ENCODE peak calls at places on chromosome 18, in eight cellular contexts. One of them, this sample, is unnamed.
A peak's percentile ranks its signal among the peaks of the same experiment; 100 is the strongest.

GRCh38 chr18:59923539-59924196 is 23.9 kb downstream of the PMAIP1 start:
- DNase-seq in A549: no peak
- DNase-seq in left ventricle myocardium inferior: no peak
- DNase-seq in PC-3: no peak
- DNase-seq in tibial artery: no peak
- DNase-seq in transverse colon: no peak
- DNase-seq in Panc1: no peak
- DNase-seq in neuronal stem cell: no peak
- DNase-seq in this sample: no peak

GRCh38 chr18:3688682-3689081 is 238.7 kb downstream of the TGIF1 start:
- DNase-seq in A549: peak; percentile 83
- DNase-seq in left ventricle myocardium inferior: no peak
- DNase-seq in PC-3: peak; percentile 17
- DNase-seq in tibial artery: no peak
- DNase-seq in transverse colon: no peak
- DNase-seq in Panc1: no peak
- DNase-seq in neuronal stem cell: no peak
- DNase-seq in this sample: no peak

GRCh38 chr18:21853020-21853419 is 112.4 kb downstream of the MIB1 start:
- DNase-seq in A549: no peak
- DNase-seq in left ventricle myocardium inferior: no peak
- DNase-seq in PC-3: no peak
- DNase-seq in tibial artery: no peak
- DNase-seq in transverse colon: no peak
- DNase-seq in Panc1: no peak
- DNase-seq in neuronal stem cell: no peak
- DNase-seq in this sample: no peak

GRCh38 chr18:68969027-68969426 is 171.1 kb downstream of the CCDC102B start:
- DNase-seq in A549: no peak
- DNase-seq in left ventricle myocardium inferior: no peak
- DNase-seq in PC-3: no peak
- DNase-seq in tibial artery: no peak
- DNase-seq in transverse colon: no peak
- DNase-seq in Panc1: no peak
- DNase-seq in neuronal stem cell: no peak
- DNase-seq in this sample: no peak

GRCh38 chr18:79366177-79367094 is 29.3 kb upstream of the NFATC1 start:
- DNase-seq in A549: no peak
- DNase-seq in left ventricle myocardium inferior: no peak
- DNase-seq in PC-3: no peak
- DNase-seq in tibial artery: no peak
- DNase-seq in transverse colon: no peak
- DNase-seq in Panc1: no peak
- DNase-seq in neuronal stem cell: no peak
- DNase-seq in this sample: no peak

GRCh38 chr18:24321071-24321470 is 76.6 kb downstream of the OSBPL1A start:
- DNase-seq in A549: no peak
- DNase-seq in left ventricle myocardium inferior: no peak
- DNase-seq in PC-3: no peak
- DNase-seq in tibial artery: no peak
- DNase-seq in transverse colon: no peak
- DNase-seq in Panc1: no peak
- DNase-seq in neuronal stem cell: no peak
- DNase-seq in this sample: no peak

GRCh38 chr18:7452331-7452730 is 114.8 kb upstream of the PTPRM start:
- DNase-seq in A549: peak; percentile 43
- DNase-seq in left ventricle myocardium inferior: no peak
- DNase-seq in PC-3: peak; percentile 54
- DNase-seq in tibial artery: no peak
- DNase-seq in transverse colon: no peak
- DNase-seq in Panc1: no peak
- DNase-seq in neuronal stem cell: no peak
- DNase-seq in this sample: peak; percentile 50

GRCh38 chr18:22558945-22559385 is 141.2 kb upstream of the CTAGE1 start:
- DNase-seq in A549: peak; percentile 66
- DNase-seq in left ventricle myocardium inferior: peak; percentile 66
- DNase-seq in PC-3: peak; percentile 81
- DNase-seq in tibial artery: peak; percentile 86
- DNase-seq in transverse colon: peak; percentile 47
- DNase-seq in Panc1: no peak
- DNase-seq in neuronal stem cell: no peak
- DNase-seq in this sample: no peak

GRCh38 chr18:38022247-38022646 is 456.6 kb upstream of the CELF4 start:
- DNase-seq in A549: no peak
- DNase-seq in left ventricle myocardium inferior: no peak
- DNase-seq in PC-3: no peak
- DNase-seq in tibial artery: no peak
- DNase-seq in transverse colon: no peak
- DNase-seq in Panc1: no peak
- DNase-seq in neuronal stem cell: no peak
- DNase-seq in this sample: no peak

GRCh38 chr18:66558773-66559172 is 45.1 kb downstream of the CDH19 start:
- DNase-seq in A549: no peak
- DNase-seq in left ventricle myocardium inferior: no peak
- DNase-seq in PC-3: peak; percentile 67
- DNase-seq in tibial artery: no peak
- DNase-seq in transverse colon: no peak
- DNase-seq in Panc1: no peak
- DNase-seq in neuronal stem cell: no peak
- DNase-seq in this sample: no peak

GRCh38 chr18:35982404-35983114 is 10.1 kb downstream of the RMP24 start:
- DNase-seq in A549: no peak
- DNase-seq in left ventricle myocardium inferior: no peak
- DNase-seq in PC-3: no peak
- DNase-seq in tibial artery: no peak
- DNase-seq in transverse colon: no peak
- DNase-seq in Panc1: no peak
- DNase-seq in neuronal stem cell: no peak
- DNase-seq in this sample: no peak

GRCh38 chr18:7876354-7876753 is 309.2 kb downstream of the PTPRM start:
- DNase-seq in A549: no peak
- DNase-seq in left ventricle myocardium inferior: no peak
- DNase-seq in PC-3: no peak
- DNase-seq in tibial artery: no peak
- DNase-seq in transverse colon: no peak
- DNase-seq in Panc1: no peak
- DNase-seq in neuronal stem cell: no peak
- DNase-seq in this sample: no peak

GRCh38 chr18:59493019-59493418 is 134.0 kb upstream of the LMAN1 start:
- DNase-seq in A549: no peak
- DNase-seq in left ventricle myocardium inferior: no peak
- DNase-seq in PC-3: no peak
- DNase-seq in tibial artery: no peak
- DNase-seq in transverse colon: no peak
- DNase-seq in Panc1: no peak
- DNase-seq in neuronal stem cell: no peak
- DNase-seq in this sample: no peak

GRCh38 chr18:56445422-56445821 is 193.0 kb downstream of the TXNL1 start:
- DNase-seq in A549: no peak
- DNase-seq in left ventricle myocardium inferior: no peak
- DNase-seq in PC-3: no peak
- DNase-seq in tibial artery: no peak
- DNase-seq in transverse colon: no peak
- DNase-seq in Panc1: no peak
- DNase-seq in neuronal stem cell: no peak
- DNase-seq in this sample: no peak

GRCh38 chr18:72460210-72460680 is 83.9 kb downstream of the CBLN2 start:
- DNase-seq in A549: peak; percentile 24
- DNase-seq in left ventricle myocardium inferior: no peak
- DNase-seq in PC-3: peak; percentile 48
- DNase-seq in tibial artery: no peak
- DNase-seq in transverse colon: no peak
- DNase-seq in Panc1: no peak
- DNase-seq in neuronal stem cell: no peak
- DNase-seq in this sample: no peak
- H3K9me3 ChIP-seq in A549: peaks cover 3% of the 10 kb centered on the region
- H3K9me3 ChIP-seq in left ventricle myocardium inferior: peaks cover 6% of the 10 kb centered on the region
- H3K9me3 ChIP-seq in PC-3: no peaks in the 10 kb centered on the region
- H3K9me3 ChIP-seq in tibial artery: no peaks in the 10 kb centered on the region
- H3K9me3 ChIP-seq in transverse colon: no peaks in the 10 kb centered on the region
- H3K9me3 ChIP-seq in Panc1: no peaks in the 10 kb centered on the region
- H3K9me3 ChIP-seq in neuronal stem cell: no peaks in the 10 kb centered on the region
- H3K9me3 ChIP-seq in this sample: no peaks in the 10 kb centered on the region

GRCh38 chr18:13270279-13270911 is 51.8 kb downstream of the LDLRAD4 start:
- DNase-seq in A549: no peak
- DNase-seq in left ventricle myocardium inferior: no peak
- DNase-seq in PC-3: no peak
- DNase-seq in tibial artery: no peak
- DNase-seq in transverse colon: no peak
- DNase-seq in Panc1: no peak
- DNase-seq in neuronal stem cell: no peak
- DNase-seq in this sample: no peak
- H3K4me1 ChIP-seq in A549: no peaks in the 10 kb centered on the region
- H3K4me1 ChIP-seq in left ventricle myocardium inferior: peaks cover 100% of the 10 kb centered on the region
- H3K4me1 ChIP-seq in PC-3: no peaks in the 10 kb centered on the region
- H3K4me1 ChIP-seq in tibial artery: peaks cover 81% of the 10 kb centered on the region
- H3K4me1 ChIP-seq in transverse colon: peaks cover 8% of the 10 kb centered on the region
- H3K4me1 ChIP-seq in Panc1: no peaks in the 10 kb centered on the region
- H3K4me1 ChIP-seq in neuronal stem cell: no peaks in the 10 kb centered on the region
- H3K4me1 ChIP-seq in this sample: no peaks in the 10 kb centered on the region

DNA sequence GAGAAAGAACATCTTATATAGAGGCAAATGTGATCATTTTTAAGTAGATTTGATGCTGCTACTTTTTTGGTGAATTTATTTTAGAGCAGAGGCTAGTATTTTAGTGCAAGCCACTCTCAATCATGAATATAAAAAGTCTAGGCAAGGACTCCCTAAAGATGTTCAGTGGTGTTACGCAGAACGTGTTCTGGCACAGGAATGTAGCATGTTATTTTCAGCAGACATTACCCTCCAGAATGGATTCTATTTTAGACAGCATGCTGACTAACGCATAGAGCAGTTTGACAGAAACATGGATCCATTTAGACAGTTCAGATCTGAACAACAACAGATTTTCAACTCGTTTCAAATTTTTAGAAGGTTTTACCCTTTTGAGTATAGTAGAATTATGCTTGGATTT is 54.1 kb downstream of the DSC3 start:
- DNase-seq in A549: no peak
- DNase-seq in left ventricle myocardium inferior: no peak
- DNase-seq in PC-3: no peak
- DNase-seq in tibial artery: no peak
- DNase-seq in transverse colon: no peak
- DNase-seq in Panc1: no peak
- DNase-seq in neuronal stem cell: no peak
- DNase-seq in this sample: no peak
- H3K27ac ChIP-seq in A549: no peak overlapping the region
- H3K27ac ChIP-seq in left ventricle myocardium inferior: no peak overlapping the region
- H3K27ac ChIP-seq in PC-3: no peak overlapping the region
- H3K27ac ChIP-seq in tibial artery: no peak overlapping the region
- H3K27ac ChIP-seq in transverse colon: no peak overlapping the region
- H3K27ac ChIP-seq in Panc1: no peak overlapping the region
- H3K27ac ChIP-seq in neuronal stem cell: no peak overlapping the region
- H3K27ac ChIP-seq in this sample: no peak overlapping the region

DNA sequence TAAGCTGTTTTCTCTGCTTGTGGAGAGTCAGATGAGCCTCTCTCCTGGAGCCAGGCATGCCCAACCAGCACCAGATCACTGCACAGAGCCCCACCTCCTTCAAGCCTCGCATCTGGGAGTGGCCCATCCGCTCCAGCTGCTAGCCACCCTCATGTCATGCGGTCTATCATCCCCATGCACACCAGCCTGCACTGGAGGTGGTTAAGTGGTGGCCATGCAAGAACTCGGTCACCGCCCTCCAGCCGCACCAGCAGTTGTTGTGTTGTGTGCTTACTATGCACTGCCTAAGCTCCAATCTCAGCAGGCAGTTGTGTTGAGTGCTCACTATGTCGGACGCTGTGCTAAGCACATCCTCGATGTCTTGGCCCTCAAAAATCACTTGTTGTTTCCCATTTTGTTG is 177.9 kb upstream of the SLC14A2 start:
- DNase-seq in A549: no peak
- DNase-seq in left ventricle myocardium inferior: no peak
- DNase-seq in PC-3: no peak
- DNase-seq in tibial artery: no peak
- DNase-seq in transverse colon: no peak
- DNase-seq in Panc1: no peak
- DNase-seq in neuronal stem cell: no peak
- DNase-seq in this sample: no peak
- H3K9me3 ChIP-seq in A549: no peaks in the 10 kb centered on the region
- H3K9me3 ChIP-seq in left ventricle myocardium inferior: no peaks in the 10 kb centered on the region
- H3K9me3 ChIP-seq in PC-3: no peaks in the 10 kb centered on the region
- H3K9me3 ChIP-seq in tibial artery: no peaks in the 10 kb centered on the region
- H3K9me3 ChIP-seq in transverse colon: no peaks in the 10 kb centered on the region
- H3K9me3 ChIP-seq in Panc1: no peaks in the 10 kb centered on the region
- H3K9me3 ChIP-seq in neuronal stem cell: no peaks in the 10 kb centered on the region
- H3K9me3 ChIP-seq in this sample: no peaks in the 10 kb centered on the region

GRCh38 chr18:55287935-55288868 is 299.8 kb downstream of the TCF4 start:
- DNase-seq in A549: no peak
- DNase-seq in left ventricle myocardium inferior: no peak
- DNase-seq in PC-3: no peak
- DNase-seq in tibial artery: no peak
- DNase-seq in transverse colon: no peak
- DNase-seq in Panc1: no peak
- DNase-seq in neuronal stem cell: no peak
- DNase-seq in this sample: no peak

GRCh38 chr18:55286257-55286825 is 301.7 kb downstream of the TCF4 start:
- DNase-seq in A549: no peak
- DNase-seq in left ventricle myocardium inferior: no peak
- DNase-seq in PC-3: no peak
- DNase-seq in tibial artery: no peak
- DNase-seq in transverse colon: no peak
- DNase-seq in Panc1: no peak
- DNase-seq in neuronal stem cell: no peak
- DNase-seq in this sample: no peak

GRCh38 chr18:55287146-55287806 is 300.7 kb downstream of the TCF4 start:
- DNase-seq in A549: no peak
- DNase-seq in left ventricle myocardium inferior: no peak
- DNase-seq in PC-3: no peak
- DNase-seq in tibial artery: no peak
- DNase-seq in transverse colon: no peak
- DNase-seq in Panc1: no peak
- DNase-seq in neuronal stem cell: no peak
- DNase-seq in this sample: no peak

GRCh38 chr18:55283309-55283708 is 304.7 kb downstream of the TCF4 start:
- DNase-seq in A549: no peak
- DNase-seq in left ventricle myocardium inferior: no peak
- DNase-seq in PC-3: no peak
- DNase-seq in tibial artery: no peak
- DNase-seq in transverse colon: no peak
- DNase-seq in Panc1: no peak
- DNase-seq in neuronal stem cell: no peak
- DNase-seq in this sample: no peak

GRCh38 chr18:55284614-55285013 is 303.4 kb downstream of the TCF4 start:
- DNase-seq in A549: no peak
- DNase-seq in left ventricle myocardium inferior: no peak
- DNase-seq in PC-3: no peak
- DNase-seq in tibial artery: no peak
- DNase-seq in transverse colon: no peak
- DNase-seq in Panc1: no peak
- DNase-seq in neuronal stem cell: no peak
- DNase-seq in this sample: no peak
- H3K4me1 ChIP-seq in A549: no peaks in the 10 kb centered on the region
- H3K4me1 ChIP-seq in left ventricle myocardium inferior: peaks cover 83% of the 10 kb centered on the region
- H3K4me1 ChIP-seq in PC-3: no peaks in the 10 kb centered on the region
- H3K4me1 ChIP-seq in tibial artery: peaks cover 18% of the 10 kb centered on the region
- H3K4me1 ChIP-seq in transverse colon: no peaks in the 10 kb centered on the region
- H3K4me1 ChIP-seq in Panc1: no peaks in the 10 kb centered on the region
- H3K4me1 ChIP-seq in neuronal stem cell: no peaks in the 10 kb centered on the region
- H3K4me1 ChIP-seq in this sample: no peaks in the 10 kb centered on the region